ENCODE peak calls at places on chromosome 4, in four cellular contexts. O is PC-3, Y is fibroblast of lung, X is neural progenitor cell. S is an unnamed sample. For H3K79me2, the result is how much of the 10 kb centered on the place peaks cover.

GRCh38 chr4:27003602-27004238 is 143.1 kb downstream of the STIM2 start:
- DNase-seq in X (no peak), O (peak), Y (peak), S (no peak)

GRCh38 chr4:1593038-1593417 is 91.1 kb downstream of the FAM53A start:
- DNase-seq in O (no peak), Y (no peak), X (no peak), S (no peak)

GRCh38 chr4:81595287-81595686 is 123.6 kb upstream of the RASGEF1B start:
- DNase-seq in X (no peak), O (no peak), Y (no peak), S (no peak)

GRCh38 chr4:140463182-140463581 is 34.9 kb downstream of the MGAT4D start:
- DNase-seq in Y (no peak), X (no peak), O (no peak), S (no peak)

GRCh38 chr4:175215208-175215607 is 297.1 kb downstream of the ADAM29 start:
- DNase-seq in X (no peak), Y (no peak), O (no peak), S (no peak)

GRCh38 chr4:15130441-15130840 is 128.2 kb downstream of the CPEB2 start:
- DNase-seq in O (no peak), Y (no peak), X (no peak), S (no peak)

GRCh38 chr4:95547708-95548471 is 883 bp downstream of the UNC5C start:
- DNase-seq in X (peak), O (peak), Y (peak), S (no peak)

GRCh38 chr4:122930877-122931276 is 8.5 kb upstream of the NUDT6 start:
- DNase-seq in X (no peak), Y (peak), O (peak), S (peak)

GRCh38 chr4:153468587-153468986 is 2.4 kb downstream of the TMEM131L start:
- DNase-seq in X (no peak), O (no peak), Y (no peak), S (peak)

GRCh38 chr4:75718529-75718928 is 5.8 kb upstream of the USO1 start:
- DNase-seq in O (peak), Y (peak), X (no peak), S (no peak)

GRCh38 chr4:166887457-166887856 is 346.8 kb downstream of the SPOCK3 start:
- DNase-seq in X (no peak), Y (no peak), O (no peak), S (no peak)

GRCh38 chr4:94841864-94842221 is 84.1 kb downstream of the BMPR1B start:
- DNase-seq in O (no peak), X (no peak), Y (no peak), S (no peak)

GRCh38 chr4:76705497-76705896 is 192.4 kb downstream of the SOWAHB start:
- DNase-seq in O (no peak), X (no peak), Y (no peak), S (no peak)

GRCh38 chr4:53122280-53123116 is 243.4 kb downstream of the SCFD2 start:
- DNase-seq in Y (no peak), X (no peak), O (no peak), S (no peak)

GRCh38 chr4:109302366-109303140 is at the start of gene COL25A1:
- DNase-seq in Y (peak), O (no peak), X (peak), S (no peak)

GRCh38 chr4:128477540-128477939 is 189.9 kb upstream of the PGRMC2 start:
- DNase-seq in Y (no peak), O (no peak), X (no peak), S (peak)

GRCh38 chr4:113733685-113734084 is 27.9 kb downstream of the CAMK2D start:
- DNase-seq in Y (no peak), X (no peak), O (no peak), S (no peak)

GRCh38 chr4:76802546-76803021 is 95.4 kb downstream of the SOWAHB start:
- DNase-seq in O (no peak), Y (peak), X (peak), S (no peak)

GRCh38 chr4:158782539-158783360 is 13.9 kb downstream of the FNIP2 start:
- DNase-seq in O (no peak), X (no peak), Y (peak), S (no peak)

GRCh38 chr4:177434667-177435066 is 7.6 kb downstream of the AGA start:
- DNase-seq in Y (no peak), X (no peak), O (no peak), S (no peak)

GRCh38 chr4:5206391-5206790 is 155.1 kb downstream of the STK32B start:
- DNase-seq in X (no peak), O (peak), Y (peak), S (no peak)

GRCh38 chr4:92047209-92047877 is 256.4 kb upstream of the GRID2 start:
- DNase-seq in Y (peak), X (peak), O (peak), S (no peak)

GRCh38 chr4:24927039-24927438 is 14.2 kb upstream of the CCDC149 start:
- DNase-seq in O (no peak), Y (no peak), X (no peak), S (no peak)

GRCh38 chr4:56468097-56468422 is 643 bp downstream of the SRP72 start:
- DNase-seq in O (peak), Y (peak), X (peak), S (peak)

GRCh38 chr4:20046931-20047677 is 204.6 kb upstream of the SLIT2 start:
- DNase-seq in Y (peak), X (no peak), O (no peak), S (no peak)

GRCh38 chr4:112739442-112739841 is 102.5 kb downstream of the LARP7 start:
- DNase-seq in X (no peak), O (no peak), Y (no peak), S (no peak)

GRCh38 chr4:72568959-72569718 is at the start of gene ADAMTS3:
- DNase-seq in Y (peak), X (peak), O (peak), S (no peak)

GRCh38 chr4:137193564-137193963 is 338.7 kb downstream of the PCDH18 start:
- DNase-seq in X (no peak), O (no peak), Y (no peak), S (no peak)

GRCh38 chr4:22688236-22688635 is 4.5 kb upstream of the GBA3 start:
- DNase-seq in Y (peak), X (no peak), O (no peak), S (no peak)

GRCh38 chr4:87213425-87213824 is 7.0 kb downstream of the KLHL8 start:
- DNase-seq in X (no peak), O (no peak), Y (no peak), S (no peak)

GRCh38 chr4:110514889-110515479 is 39.0 kb downstream of the ENPEP start:
- DNase-seq in O (peak), X (peak), Y (peak), S (peak)

GRCh38 chr4:98626350-98626749 is 32.1 kb downstream of the TSPAN5 start:
- DNase-seq in X (no peak), O (peak), Y (peak), S (no peak)

DNA sequence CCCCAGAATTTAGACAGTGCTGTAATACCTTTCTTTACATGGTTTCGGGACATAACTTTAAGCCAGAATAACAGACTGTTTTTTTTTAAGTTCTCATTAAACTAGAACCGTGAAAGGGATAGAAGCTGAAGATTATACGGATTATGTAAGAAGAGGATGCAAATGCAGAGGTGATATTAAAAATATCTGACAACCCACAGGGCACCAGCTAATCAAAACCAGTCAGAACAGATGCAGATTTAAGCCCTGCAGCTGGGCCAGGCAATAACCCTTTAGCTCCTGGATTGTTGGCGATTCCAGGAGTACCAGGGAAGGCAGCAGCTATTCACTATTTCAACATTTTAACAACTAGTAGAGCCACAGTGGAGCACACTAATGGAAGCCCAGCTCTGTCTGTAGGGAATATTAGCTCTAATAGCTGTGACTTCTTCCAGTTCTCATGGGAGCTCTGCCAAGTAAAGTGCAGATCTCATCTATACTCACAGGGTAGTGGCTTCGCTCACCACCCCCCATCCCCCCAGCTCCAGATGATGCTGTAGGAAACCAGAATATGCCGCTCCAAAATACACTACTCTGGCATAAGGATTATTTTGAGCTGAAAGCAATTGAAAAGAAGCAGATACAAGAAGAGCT is 13.9 kb downstream of the SCD5 start:
- DNase-seq in X (no peak), O (peak), Y (peak), S (peak)
- H3K79me2 ChIP-seq in X (under half), O (under half), Y (under half), S (under half)

GRCh38 chr4:151000747-151001429 is 14.2 kb downstream of the LRBA start:
- DNase-seq in X (peak), Y (no peak), O (no peak), S (no peak)

GRCh38 chr4:150999091-150999490 is 16.0 kb downstream of the LRBA start:
- DNase-seq in O (no peak), Y (no peak), X (no peak), S (peak)

GRCh38 chr4:150994721-150995120 is 20.4 kb downstream of the LRBA start:
- DNase-seq in O (no peak), Y (no peak), X (no peak), S (no peak)

DNA sequence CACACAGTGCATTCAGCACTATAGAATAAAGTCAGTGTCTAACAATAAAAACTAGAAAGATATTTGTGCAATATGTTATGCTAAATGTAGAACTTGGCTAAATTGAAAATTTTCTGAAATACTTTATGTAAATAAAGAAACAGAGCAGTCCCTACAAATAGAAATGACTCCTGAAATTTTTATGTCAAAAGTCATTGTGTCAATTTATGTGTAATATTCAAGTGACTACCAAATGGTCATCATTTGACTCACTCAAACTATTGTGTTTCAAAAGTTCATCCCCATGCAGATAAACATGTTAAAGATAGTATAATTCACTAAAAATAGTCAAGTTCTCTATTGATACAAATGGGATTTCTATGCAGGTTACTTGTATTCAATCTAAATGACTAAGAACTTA is 17.9 kb downstream of the LRBA start:
- DNase-seq in X (no peak), O (peak), Y (no peak), S (no peak)
- H3K79me2 ChIP-seq in X (half or more), O (half or more), Y (under half), S (half or more)

GRCh38 chr4:138233313-138233712 is 8.8 kb downstream of the SLC7A11 start:
- DNase-seq in X (no peak), O (no peak), Y (no peak), S (no peak)

GRCh38 chr4:138234254-138234653 is 7.9 kb downstream of the SLC7A11 start:
- DNase-seq in O (no peak), X (no peak), Y (no peak), S (no peak)

GRCh38 chr4:138235419-138235952 is 6.7 kb downstream of the SLC7A11 start:
- DNase-seq in O (peak), X (no peak), Y (peak), S (no peak)

GRCh38 chr4:138238521-138239292 is 3.4 kb downstream of the SLC7A11 start:
- DNase-seq in Y (no peak), O (no peak), X (no peak), S (no peak)

DNA sequence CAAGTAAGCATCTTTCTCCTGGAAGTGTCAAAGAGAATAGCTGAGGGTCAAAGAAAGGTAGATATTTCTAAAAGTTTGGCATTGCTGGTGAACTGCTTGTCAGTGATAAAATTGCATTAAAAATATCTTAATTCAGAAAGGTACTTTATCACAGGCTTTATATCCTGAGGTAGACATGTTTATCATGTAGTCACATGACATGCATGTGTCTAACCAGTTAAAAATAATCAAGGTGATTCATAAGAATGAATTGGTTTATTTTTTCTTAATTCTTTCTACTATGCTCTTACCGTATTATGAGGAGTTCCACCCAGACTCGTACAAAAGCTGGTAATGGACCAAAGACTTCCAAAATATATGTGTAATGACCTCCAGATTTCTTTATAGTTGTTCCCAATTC is 6.1 kb downstream of the SLC7A11 start:
- DNase-seq in O (no peak), Y (peak), X (no peak), S (no peak)
- H3K79me2 ChIP-seq in O (half or more), Y (under half), X (under half), S (half or more)

DNA sequence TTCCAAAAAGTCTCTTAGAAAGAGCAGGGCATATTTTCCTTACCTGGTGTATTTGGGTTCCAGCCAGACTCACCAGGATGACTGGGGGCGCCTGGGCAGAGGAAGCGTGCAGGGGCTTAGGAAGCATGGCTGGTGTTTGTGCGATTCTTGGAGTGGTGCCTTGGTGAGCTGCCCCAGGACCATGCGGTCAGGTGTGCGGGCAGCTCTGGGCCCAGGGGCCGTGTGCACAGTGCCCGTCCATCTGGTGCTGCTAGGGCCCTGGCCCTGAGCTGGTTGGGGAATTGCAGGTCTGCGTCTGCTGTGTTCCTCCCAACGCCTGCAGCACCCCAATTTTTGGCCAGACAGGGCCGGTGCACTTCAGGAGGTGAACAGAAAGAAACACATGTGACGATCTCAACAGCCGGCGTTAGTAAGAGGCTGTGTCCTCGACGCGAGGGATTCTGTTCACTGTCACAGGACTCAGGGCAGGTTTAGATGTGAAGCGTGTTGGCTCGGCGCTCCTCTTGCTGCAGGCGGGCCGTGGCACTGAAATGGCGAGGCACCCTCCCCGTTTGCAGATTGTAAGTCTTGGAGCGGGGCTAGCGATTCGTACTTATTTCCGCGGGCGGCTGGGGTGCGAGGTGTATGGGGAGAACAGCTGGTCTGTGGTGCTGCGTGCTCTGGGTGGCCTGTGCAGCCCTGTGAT is 15.2 kb downstream of the RGS12 start:
- DNase-seq in Y (no peak), O (no peak), X (no peak), S (no peak)
- H3K79me2 ChIP-seq in Y (under half), O (under half), X (half or more), S (under half)

DNA sequence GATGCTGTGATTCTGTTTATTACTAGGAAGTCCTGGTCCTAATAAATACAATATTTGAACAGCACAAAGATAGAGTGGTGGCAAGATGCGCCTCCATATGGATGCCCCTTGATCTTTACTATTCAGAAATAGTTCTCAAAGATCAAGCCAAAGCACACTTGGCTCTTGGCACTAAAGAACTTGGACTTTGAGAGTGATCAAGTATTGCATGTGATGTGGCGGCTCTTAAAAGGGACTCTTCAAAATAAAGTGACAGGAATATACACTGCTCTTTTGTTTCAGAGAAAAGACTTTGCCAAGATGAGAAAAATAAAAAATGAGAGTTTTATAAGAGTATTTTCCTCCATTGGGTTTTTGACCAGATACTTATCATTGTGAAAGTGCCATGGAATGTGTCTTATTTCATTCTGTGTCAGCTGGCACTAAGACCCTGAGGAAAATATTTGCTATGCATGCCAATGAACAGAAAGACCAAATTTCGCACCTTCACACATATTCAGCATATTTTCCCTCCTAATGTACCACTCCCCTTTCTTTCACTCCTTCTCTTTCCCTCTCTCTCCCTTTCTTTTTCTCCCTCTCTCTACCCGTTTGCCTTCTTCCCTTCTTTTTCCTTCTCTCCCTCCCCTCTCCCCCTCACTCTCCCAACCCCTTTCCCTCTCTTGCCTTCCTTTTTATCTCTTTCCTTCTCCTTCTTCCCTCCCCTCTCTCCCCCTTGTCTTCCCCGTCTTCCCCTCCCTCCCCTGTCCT is 35.1 kb downstream of the ARHGAP24 start:
- DNase-seq in X (no peak), O (no peak), Y (no peak), S (no peak)
- H3K79me2 ChIP-seq in X (under half), O (under half), Y (under half), S (half or more)

DNA sequence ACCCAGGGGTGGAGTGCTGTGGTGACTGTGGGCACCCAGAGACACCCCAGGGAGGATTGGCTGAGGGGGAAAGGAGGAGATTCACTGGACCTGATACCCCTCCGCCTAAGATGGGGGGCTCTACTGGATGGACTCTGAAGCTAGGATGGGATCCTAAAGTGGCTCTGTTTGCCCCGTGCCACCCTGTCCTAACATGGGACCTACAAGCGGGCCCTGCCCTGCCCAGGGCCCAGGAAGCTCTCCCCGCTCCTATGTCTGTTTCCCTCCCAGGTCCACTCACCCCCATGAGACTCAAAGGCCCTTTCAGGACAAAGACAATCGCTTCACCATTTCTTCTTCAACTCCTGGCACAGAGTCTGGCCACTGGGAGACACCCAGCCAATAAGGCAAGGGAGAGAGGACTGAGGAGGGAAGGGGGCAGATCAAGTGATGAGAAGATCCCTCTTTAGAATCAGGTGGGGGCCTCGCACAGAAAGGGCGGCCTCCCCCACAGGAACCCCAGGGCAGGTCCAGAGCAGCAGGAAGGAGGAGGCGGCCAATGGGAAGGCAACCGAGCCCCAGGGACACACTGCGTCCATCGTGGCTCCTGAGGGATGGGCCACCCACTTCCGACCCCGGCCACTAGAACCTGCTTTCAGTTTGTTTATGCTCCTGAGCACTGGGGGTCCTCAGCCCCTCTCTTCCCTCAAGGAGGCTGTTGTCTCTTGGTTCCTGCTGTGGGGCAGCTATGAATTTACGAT is 155.4 kb downstream of the AFAP1 start:
- DNase-seq in O (no peak), Y (no peak), X (no peak), S (no peak)
- H3K79me2 ChIP-seq in O (under half), Y (under half), X (under half), S (under half)

S was measured in Karpas-422.